ENCODE peak calls at places on chromosomes 13 and 19, in ten cellular contexts. T is BJ; S is NCI-H1105; M is stimulated activated CD8-positive, alpha-beta memory T cell treated with anti-CD3 and anti-CD28 coated beads, Interleukin-4, amount 100 ng/mL, for 1 hour; R is stimulated activated effector memory CD8-positive, alpha-beta T cell treated with anti-CD3 and anti-CD28 coated beads, Interleukin-12 subunit alpha, Interleukin-12 subunit beta, amount 100 ng/mL, for 72 hours; F is lower leg skin; U is activated T-cell treated with anti-CD3 and anti-CD28 coated beads for 24 hours; H is lower lobe of right lung; N is omental fat pad; P is H7. A is an unnamed sample.
A peak's percentile ranks its signal among the peaks of the same experiment; 100 is the strongest.

GRCh38 chr19:33376931-33377557 is 3.5 kb downstream of the CEBPG start:
- DNase-seq in U (no peak), R (no peak), F (peak; percentile 25), M (no peak), H (no peak), S (no peak), P (no peak), N (no peak), T (no peak), A (no peak)

GRCh38 chr13:98563071-98563470 is 13.8 kb downstream of the STK24 start:
- DNase-seq in F (no peak), N (no peak), M (no peak), H (no peak), R (no peak), P (no peak), S (no peak), T (no peak), U (no peak), A (no peak)

GRCh38 chr19:39246951-39247669 is 1.5 kb downstream of the IFNL4 start:
- DNase-seq in R (no peak), S (peak; percentile 27), F (no peak), U (peak; percentile 19), N (no peak), M (no peak), P (peak; percentile 86), H (peak; percentile 52), T (no peak), A (peak; percentile 24)

GRCh38 chr19:38734426-38735256 is 9.6 kb downstream of the CAPN12 start:
- DNase-seq in U (no peak), N (no peak), R (peak; percentile 73), S (no peak), P (peak; percentile 75), T (no peak), M (no peak), F (peak; percentile 86), H (peak; percentile 62), A (no peak)

GRCh38 chr19:29031216-29031615 is 181.7 kb downstream of the UQCRFS1 start:
- DNase-seq in P (no peak), F (no peak), T (no peak), R (no peak), U (no peak), N (no peak), S (no peak), M (no peak), H (no peak), A (no peak)

GRCh38 chr19:40611096-40611495 is 9.9 kb downstream of the LTBP4 start:
- DNase-seq in N (no peak), M (no peak), H (peak; percentile 80), F (peak; percentile 89), U (no peak), R (no peak), T (no peak), S (no peak), P (no peak), A (no peak)

GRCh38 chr13:53250272-53250875 is 221.8 kb downstream of the OLFM4 start:
- DNase-seq in U (no peak), F (no peak), T (peak; percentile 1), M (no peak), R (no peak), H (no peak), P (peak; percentile 33), N (no peak), S (peak; percentile 52), A (no peak)

GRCh38 chr19:40585677-40586422 is 9.2 kb downstream of the SHKBP1 start:
- DNase-seq in S (no peak), H (no peak), T (no peak), M (no peak), P (no peak), U (no peak), F (no peak), R (no peak), N (no peak), A (no peak)

GRCh38 chr19:19460761-19461265 is 54.5 kb downstream of the TSSK6 start:
- DNase-seq in T (no peak), P (peak; percentile 75), U (peak; percentile 66), N (no peak), R (peak; percentile 71), S (no peak), F (peak; percentile 95), M (peak; percentile 27), H (peak; percentile 76), A (peak; percentile 68)

GRCh38 chr19:57888494-57889231 is at the start of gene ZNF814:
- DNase-seq in S (peak; percentile 55), U (peak; percentile 78), H (peak; percentile 78), R (peak; percentile 88), N (peak; percentile 67), F (peak; percentile 93), P (peak; percentile 85), M (peak; percentile 63), T (peak; percentile 40), A (peak; percentile 70)

A was measured in stimulated activated CD4-positive, alpha-beta T cell treated with anti-CD3 and anti-CD28 coated beads, Interleukin-15, amount 100 ng/mL, for 48 hours.